ENCODE peak calls at places on chromosomes 2 and 18, in five cellular contexts. S, C, K, O and R are unnamed samples.

GRCh38 chr2:145800201-145801091 is 1280.5 kb upstream of the ZEB2 start:
- DNase-seq in K (no peak), S (no peak), O (no peak), C (peak), R (no peak)

GRCh38 chr2:127208313-127208712 is 11.8 kb downstream of the CYP27C1 start:
- DNase-seq in K (no peak), O (peak), S (no peak), C (no peak), R (no peak)

GRCh38 chr2:73979021-73979420 is 5.7 kb upstream of the TET3 start:
- DNase-seq in C (no peak), K (no peak), S (no peak), O (no peak), R (no peak)

GRCh38 chr2:40240067-40240466 is 211.8 kb downstream of the SLC8A1 start:
- DNase-seq in S (no peak), C (no peak), O (no peak), K (no peak), R (no peak)

GRCh38 chr2:178811901-178812300 is 4.7 kb upstream of the TTN start:
- DNase-seq in K (no peak), C (no peak), S (no peak), O (no peak), R (no peak)

GRCh38 chr2:241860184-241861078 is 1.7 kb upstream of the PDCD1 start:
- DNase-seq in O (no peak), K (peak), S (no peak), C (no peak), R (peak)

GRCh38 chr2:129439686-129440302 is 539.7 kb upstream of the RAB6C start:
- DNase-seq in C (no peak), O (no peak), K (peak), S (no peak), R (no peak)

GRCh38 chr2:33180915-33181314 is 234.2 kb downstream of the LTBP1 start:
- DNase-seq in C (no peak), O (no peak), K (no peak), S (no peak), R (no peak)

GRCh38 chr2:120314656-120315366 is 31.1 kb upstream of the INHBB start:
- DNase-seq in K (no peak), S (no peak), C (no peak), O (no peak), R (no peak)

GRCh38 chr2:33136570-33136969 is 189.8 kb downstream of the LTBP1 start:
- DNase-seq in C (no peak), O (no peak), S (peak), K (no peak), R (no peak)

GRCh38 chr2:8679827-8680731 is 1.8 kb upstream of the ID2 start:
- DNase-seq in O (no peak), C (peak), K (peak), S (no peak), R (no peak)

GRCh38 chr2:20282916-20283592 is 58.1 kb upstream of the SDC1 start:
- DNase-seq in S (no peak), K (peak), O (no peak), C (no peak), R (no peak)

GRCh38 chr18:8063733-8064132 is 496.6 kb downstream of the PTPRM start:
- DNase-seq in K (no peak), S (no peak), C (no peak), O (no peak), R (no peak)

GRCh38 chr2:101560780-101561315 is 85.9 kb upstream of the RFX8 start:
- DNase-seq in O (no peak), S (no peak), C (no peak), K (no peak), R (no peak)

GRCh38 chr18:79875931-79876461 is 75.5 kb downstream of the SLC66A2 start:
- DNase-seq in C (no peak), S (no peak), O (no peak), K (no peak), R (no peak)

GRCh38 chr2:20939786-20940480 is 103.9 kb downstream of the APOB start:
- DNase-seq in S (no peak), C (no peak), O (no peak), K (no peak), R (no peak)

GRCh38 chr2:168612719-168613118 is 156.6 kb downstream of the CERS6 start:
- DNase-seq in C (no peak), S (no peak), K (no peak), O (no peak), R (no peak)

GRCh38 chr2:112661656-112662305 is 16.0 kb downstream of the SLC20A1 start:
- DNase-seq in C (no peak), K (no peak), S (no peak), O (no peak), R (no peak)

GRCh38 chr18:12742453-12742852 is 39.6 kb downstream of the PSMG2 start:
- DNase-seq in C (no peak), O (no peak), S (no peak), K (no peak), R (no peak)

GRCh38 chr2:96146881-96147592 is 1.8 kb upstream of the DUSP2 start:
- DNase-seq in C (no peak), K (peak), O (no peak), S (no peak), R (no peak)

GRCh38 chr2:68734688-68735525 is at the start of gene ARHGAP25:
- DNase-seq in O (no peak), C (no peak), S (peak), K (no peak), R (no peak)

GRCh38 chr2:11022064-11022463 is 110.3 kb downstream of the KCNF1 start:
- DNase-seq in C (no peak), S (no peak), O (peak), K (no peak), R (no peak)

GRCh38 chr18:29188760-29189159 is 1011.8 kb upstream of the CDH2 start:
- DNase-seq in K (no peak), C (no peak), O (no peak), S (no peak), R (no peak)

GRCh38 chr18:50967714-50968661 is at the start of gene ELAC1:
- DNase-seq in O (peak), C (peak), K (peak), S (peak), R (peak)

GRCh38 chr2:165239230-165239629 is at the start of gene SCN2A:
- DNase-seq in O (no peak), S (no peak), C (peak), K (peak), R (peak)

GRCh38 chr18:12597775-12598174 is 60.1 kb downstream of the SPIRE1 start:
- DNase-seq in S (no peak), K (no peak), C (peak), O (no peak), R (no peak)

GRCh38 chr2:199366406-199366805 is 91.3 kb downstream of the SATB2 start:
- DNase-seq in K (no peak), S (no peak), O (no peak), C (peak), R (no peak)

GRCh38 chr18:37364237-37364636 is 201.4 kb downstream of the CELF4 start:
- DNase-seq in O (no peak), S (no peak), C (no peak), K (no peak), R (no peak)

GRCh38 chr2:124602759-124603158 is 577.7 kb downstream of the CNTNAP5 start:
- DNase-seq in C (no peak), K (no peak), O (no peak), S (no peak), R (no peak)

GRCh38 chr2:27019459-27020336 is 13.1 kb upstream of the TMEM214 start:
- DNase-seq in O (no peak), C (no peak), K (no peak), S (no peak), R (peak)

GRCh38 chr2:182360663-182361260 is 66.1 kb downstream of the PDE1A start:
- DNase-seq in S (no peak), K (no peak), O (no peak), C (no peak), R (no peak)

GRCh38 chr2:105521616-105522015 is 122.8 kb upstream of the FHL2 start:
- DNase-seq in C (no peak), O (no peak), K (no peak), S (no peak), R (no peak)

GRCh38 chr2:8575810-8576423 is 105.9 kb upstream of the ID2 start:
- DNase-seq in S (no peak), C (no peak), O (no peak), K (no peak), R (no peak)

GRCh38 chr2:120771556-120772208 is 36.0 kb downstream of the GLI2 start:
- DNase-seq in C (no peak), K (no peak), O (no peak), S (no peak), R (no peak)

GRCh38 chr2:163155279-163155883 is 316.8 kb upstream of the KCNH7 start:
- DNase-seq in O (no peak), K (peak), S (peak), C (peak), R (peak)

GRCh38 chr2:172208881-172209325 is 106.2 kb upstream of the DLX2 start:
- DNase-seq in C (no peak), K (no peak), S (no peak), O (no peak), R (no peak)

GRCh38 chr2:172623249-172623965 is 67.5 kb downstream of the PDK1 start:
- DNase-seq in O (no peak), S (no peak), K (no peak), C (no peak), R (no peak)

GRCh38 chr2:237862528-237862895 is 3.1 kb downstream of the RAMP1 start:
- DNase-seq in O (no peak), S (no peak), K (no peak), C (no peak), R (no peak)

GRCh38 chr2:237864030-237864931 is 4.9 kb downstream of the RAMP1 start:
- DNase-seq in K (no peak), S (no peak), O (peak), C (no peak), R (no peak)

GRCh38 chr2:237861875-237862527 is 2.6 kb downstream of the RAMP1 start:
- DNase-seq in S (no peak), C (no peak), K (no peak), O (no peak), R (no peak)

GRCh38 chr2:237863659-237864029 is 4.2 kb downstream of the RAMP1 start:
- DNase-seq in K (no peak), C (no peak), S (no peak), O (no peak), R (no peak)

DNA sequence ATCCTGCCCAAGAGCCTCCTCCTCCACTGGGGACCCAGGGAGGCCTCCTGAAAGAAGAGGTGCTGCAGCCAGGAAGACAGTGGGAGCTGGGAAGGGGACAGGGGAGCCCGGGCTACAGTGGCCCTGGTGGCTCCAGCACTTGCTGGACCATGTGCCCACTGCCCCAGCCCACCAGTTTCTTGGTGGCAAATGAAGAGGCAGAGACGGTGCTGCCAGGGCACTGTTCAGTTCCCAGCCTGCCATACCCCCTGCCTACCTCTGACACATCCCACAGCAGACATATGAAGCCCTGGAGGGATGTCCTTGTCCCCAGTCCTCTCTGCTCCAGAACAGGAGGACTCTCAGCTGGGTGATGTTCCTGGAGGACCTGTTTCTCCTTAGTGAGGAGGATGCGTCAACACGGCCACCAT is 3.7 kb downstream of the RAMP1 start:
- DNase-seq in K (peak), S (no peak), O (no peak), C (no peak), R (no peak)
- TF ChIP-seq YY1 in K (no peak), S (no peak), O (no peak), C (no peak), R (no peak)

GRCh38 chr2:139686205-139686604 is 906.0 kb upstream of the NXPH2 start:
- DNase-seq in K (no peak), S (no peak), O (no peak), C (no peak), R (no peak)

GRCh38 chr2:139685590-139685989 is 905.4 kb upstream of the NXPH2 start:
- DNase-seq in O (no peak), K (no peak), C (no peak), S (no peak), R (no peak)

DNA sequence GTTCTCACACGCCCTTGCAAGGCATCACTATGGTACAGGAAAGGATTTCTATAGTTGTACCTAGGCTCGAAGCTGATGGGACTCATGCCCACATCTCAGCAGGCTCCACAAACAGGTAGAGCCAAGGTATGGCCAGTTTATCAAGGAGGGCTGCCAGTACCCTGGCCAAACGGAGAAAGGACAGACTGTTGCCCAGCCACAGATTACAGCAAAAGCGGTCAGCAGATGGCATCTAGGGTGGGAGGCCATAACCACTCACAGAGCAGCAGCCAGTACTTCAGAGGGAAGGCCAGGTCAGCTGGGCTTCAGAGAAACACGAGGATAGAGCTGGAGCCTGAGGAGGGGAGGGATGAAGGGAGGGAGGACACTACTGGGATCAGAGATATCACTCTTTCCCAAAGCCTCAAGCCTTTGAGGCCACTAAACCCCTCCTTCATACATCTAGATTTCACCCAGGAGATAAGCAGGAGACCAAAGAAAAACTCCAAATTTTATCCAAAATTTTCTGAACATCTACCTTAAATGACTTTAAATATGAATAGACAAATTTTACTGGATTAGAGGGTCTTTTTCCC is 904.2 kb upstream of the NXPH2 start:
- DNase-seq in C (no peak), S (no peak), K (no peak), O (no peak), R (no peak)
- TF ChIP-seq TAF1 in C (no peak), S (no peak), K (no peak), O (no peak), R (no peak)

GRCh38 chr2:235614900-235615712 is 121.3 kb downstream of the AGAP1 start:
- DNase-seq in O (no peak), K (no peak), C (peak), S (no peak), R (no peak)
- TF ChIP-seq YY1 in O (no peak), K (no peak), C (no peak), S (no peak), R (no peak)

GRCh38 chr2:118442949-118443348 is 354.7 kb downstream of the INSIG2 start:
- DNase-seq in O (no peak), K (no peak), S (no peak), C (no peak), R (no peak)
- TF ChIP-seq TAF1 in O (no peak), K (no peak), S (no peak), C (no peak), R (no peak)

GRCh38 chr2:238924496-238925195 is 76.8 kb downstream of the TWIST2 start:
- DNase-seq in O (no peak), S (no peak), K (no peak), C (no peak), R (no peak)

GRCh38 chr2:238926761-238927611 is 79.1 kb downstream of the TWIST2 start:
- DNase-seq in O (no peak), K (no peak), C (no peak), S (no peak), R (no peak)

GRCh38 chr2:238924032-238924431 is 76.1 kb downstream of the TWIST2 start:
- DNase-seq in C (no peak), S (no peak), O (no peak), K (no peak), R (no peak)

GRCh38 chr2:238925816-238926215 is 77.9 kb downstream of the TWIST2 start:
- DNase-seq in O (no peak), C (no peak), K (no peak), S (no peak), R (no peak)

DNA sequence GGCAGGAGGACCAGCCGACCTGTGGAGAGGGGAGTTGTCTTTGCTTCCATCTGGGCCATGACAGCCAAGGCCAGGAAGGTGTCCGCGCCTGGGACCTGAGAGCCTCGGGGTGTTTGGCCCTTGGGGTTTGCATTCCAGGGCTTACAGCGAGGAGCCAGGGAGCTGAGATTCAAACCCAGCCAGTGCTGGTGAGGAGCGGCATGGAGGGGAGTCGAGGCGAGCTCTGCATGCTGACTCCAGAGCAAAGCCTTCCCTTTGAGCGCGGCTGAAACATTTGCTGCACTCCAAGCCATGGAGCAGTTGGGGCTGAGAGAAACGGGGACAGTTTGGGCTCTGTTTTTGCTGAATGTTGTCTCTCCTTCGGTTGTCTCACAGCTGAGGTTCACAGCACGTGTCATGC is 77.4 kb downstream of the TWIST2 start:
- DNase-seq in O (no peak), K (no peak), S (no peak), C (no peak), R (no peak)
- TF ChIP-seq YY1 in O (no peak), K (no peak), S (no peak), C (no peak), R (no peak)

GRCh38 chr18:76456823-76457222 is 38.2 kb downstream of the ZNF516 start:
- DNase-seq in O (no peak), K (no peak), C (no peak), S (no peak), R (no peak)

GRCh38 chr18:76455015-76455676 is 39.9 kb downstream of the ZNF516 start:
- DNase-seq in K (no peak), C (no peak), O (no peak), S (no peak), R (no peak)

GRCh38 chr18:76457475-76457874 is 37.6 kb downstream of the ZNF516 start:
- DNase-seq in O (peak), S (no peak), C (no peak), K (no peak), R (no peak)

GRCh38 chr18:76454429-76454828 is 40.6 kb downstream of the ZNF516 start:
- DNase-seq in C (no peak), O (no peak), K (no peak), S (no peak), R (no peak)

GRCh38 chr18:76456018-76456750 is 38.9 kb downstream of the ZNF516 start:
- DNase-seq in O (peak), C (no peak), K (no peak), S (no peak), R (no peak)
- TF ChIP-seq TAF1 in O (no peak), C (no peak), K (no peak), S (no peak), R (no peak)

GRCh38 chr2:53785378-53785777 is 1.4 kb downstream of the ASB3 start:
- DNase-seq in S (no peak), O (no peak), C (no peak), K (no peak), R (no peak)

GRCh38 chr2:53784431-53784830 is 2.3 kb downstream of the ASB3 start:
- DNase-seq in K (no peak), C (no peak), O (no peak), S (no peak), R (no peak)

GRCh38 chr2:53786371-53787254 is at the start of the genes ASB3 and ERLEC1:
- DNase-seq in C (peak), S (peak), K (peak), O (peak), R (peak)

GRCh38 chr2:53787911-53788289 is 1.1 kb downstream of the ERLEC1 start:
- DNase-seq in K (no peak), S (no peak), O (no peak), C (peak), R (no peak)

GRCh38 chr2:53787255-53787910 is 539 bp downstream of the ERLEC1 start:
- DNase-seq in S (no peak), C (peak), K (peak), O (no peak), R (no peak)
- TF ChIP-seq YY1 in S (no peak), C (no peak), K (no peak), O (no peak), R (no peak)